ENCODE peak calls at places on chromosomes 3 and 15, in four cellular contexts. One of them, this sample, is unnamed.

GRCh38 chr15:75130597-75131268 is 70.9 kb upstream of the C15orf39 start:
- DNase-seq in esophagus muscularis mucosa: no peak
- DNase-seq in fibroblast of mammary gland: no peak
- DNase-seq in SJSA1: no peak
- DNase-seq in this sample: no peak

GRCh38 chr3:126990024-126990700 is 7.2 kb downstream of the PLXNA1 start:
- DNase-seq in SJSA1: no peak
- DNase-seq in fibroblast of mammary gland: no peak
- DNase-seq in esophagus muscularis mucosa: no peak
- DNase-seq in this sample: no peak

GRCh38 chr3:186640473-186640818 is 247 bp downstream of the FETUB start:
- DNase-seq in SJSA1: peak; percentile 2
- DNase-seq in fibroblast of mammary gland: peak; percentile 39
- DNase-seq in esophagus muscularis mucosa: no peak
- DNase-seq in this sample: no peak

GRCh38 chr3:193929373-193929772 is 206.6 kb upstream of the HES1 start:
- DNase-seq in esophagus muscularis mucosa: no peak
- DNase-seq in SJSA1: no peak
- DNase-seq in fibroblast of mammary gland: no peak
- DNase-seq in this sample: no peak

GRCh38 chr3:135329479-135329878 is 534.4 kb downstream of the EPHB1 start:
- DNase-seq in esophagus muscularis mucosa: peak; percentile 81
- DNase-seq in SJSA1: no peak
- DNase-seq in fibroblast of mammary gland: no peak
- DNase-seq in this sample: no peak

GRCh38 chr3:170154569-170155143 is 26.9 kb downstream of the PHC3 start:
- DNase-seq in fibroblast of mammary gland: no peak
- DNase-seq in esophagus muscularis mucosa: no peak
- DNase-seq in SJSA1: no peak
- DNase-seq in this sample: no peak

GRCh38 chr3:129690406-129690805 is 83.9 kb upstream of the PLXND1 start:
- DNase-seq in fibroblast of mammary gland: peak; percentile 78
- DNase-seq in esophagus muscularis mucosa: no peak
- DNase-seq in SJSA1: peak; percentile 31
- DNase-seq in this sample: peak; percentile 71

GRCh38 chr15:99139276-99139675 is 34.4 kb downstream of the SYNM start:
- DNase-seq in fibroblast of mammary gland: no peak
- DNase-seq in SJSA1: no peak
- DNase-seq in esophagus muscularis mucosa: no peak
- DNase-seq in this sample: no peak

GRCh38 chr15:76217029-76217866 is 94.0 kb downstream of the ETFA start:
- DNase-seq in SJSA1: peak; percentile 53
- DNase-seq in esophagus muscularis mucosa: peak; percentile 60
- DNase-seq in fibroblast of mammary gland: peak; percentile 30
- DNase-seq in this sample: peak; percentile 29

GRCh38 chr3:106936337-106936736 is 440.9 kb upstream of the CCDC54 start:
- DNase-seq in esophagus muscularis mucosa: no peak
- DNase-seq in SJSA1: no peak
- DNase-seq in fibroblast of mammary gland: no peak
- DNase-seq in this sample: no peak

GRCh38 chr15:95760508-95760907 is 570.0 kb upstream of the NR2F2 start:
- DNase-seq in esophagus muscularis mucosa: no peak
- DNase-seq in fibroblast of mammary gland: peak; percentile 21
- DNase-seq in SJSA1: peak; percentile 1
- DNase-seq in this sample: peak; percentile 69

GRCh38 chr3:195583831-195584542 is at the start of gene APOD:
- DNase-seq in fibroblast of mammary gland: peak; percentile 75
- DNase-seq in SJSA1: no peak
- DNase-seq in esophagus muscularis mucosa: no peak
- DNase-seq in this sample: peak; percentile 77

GRCh38 chr3:74801924-74802323 is 187.5 kb upstream of the CNTN3 start:
- DNase-seq in SJSA1: no peak
- DNase-seq in fibroblast of mammary gland: no peak
- DNase-seq in esophagus muscularis mucosa: no peak
- DNase-seq in this sample: no peak

GRCh38 chr15:66617137-66618090 is 51.6 kb upstream of the LCTL start:
- DNase-seq in esophagus muscularis mucosa: no peak
- DNase-seq in fibroblast of mammary gland: peak; percentile 59
- DNase-seq in SJSA1: peak; percentile 89
- DNase-seq in this sample: peak; percentile 71

GRCh38 chr15:31346367-31347066 is 19.9 kb downstream of the KLF13 start:
- DNase-seq in fibroblast of mammary gland: no peak
- DNase-seq in SJSA1: peak; percentile 88
- DNase-seq in esophagus muscularis mucosa: no peak
- DNase-seq in this sample: no peak

GRCh38 chr15:31343831-31344230 is 17.2 kb downstream of the KLF13 start:
- DNase-seq in SJSA1: no peak
- DNase-seq in fibroblast of mammary gland: no peak
- DNase-seq in esophagus muscularis mucosa: no peak
- DNase-seq in this sample: no peak

GRCh38 chr15:31345606-31346366 is 19.2 kb downstream of the KLF13 start:
- DNase-seq in fibroblast of mammary gland: no peak
- DNase-seq in esophagus muscularis mucosa: no peak
- DNase-seq in SJSA1: peak; percentile 42
- DNase-seq in this sample: no peak

GRCh38 chr15:31344266-31344665 is 17.6 kb downstream of the KLF13 start:
- DNase-seq in esophagus muscularis mucosa: no peak
- DNase-seq in SJSA1: no peak
- DNase-seq in fibroblast of mammary gland: no peak
- DNase-seq in this sample: no peak

GRCh38 chr15:31344824-31345605 is 18.4 kb downstream of the KLF13 start:
- DNase-seq in fibroblast of mammary gland: no peak
- DNase-seq in SJSA1: peak; percentile 40
- DNase-seq in esophagus muscularis mucosa: no peak
- DNase-seq in this sample: no peak
- H3K4me3 ChIP-seq in fibroblast of mammary gland: no peak overlapping the region
- H3K4me3 ChIP-seq in SJSA1: peak overlapping the region; percentile 30
- H3K4me3 ChIP-seq in esophagus muscularis mucosa: peak overlapping the region; percentile 30
- H3K4me3 ChIP-seq in this sample: no peak overlapping the region

GRCh38 chr3:46931631-46932441 is 44.7 kb downstream of the CCDC12 start:
- DNase-seq in esophagus muscularis mucosa: no peak
- DNase-seq in SJSA1: no peak
- DNase-seq in fibroblast of mammary gland: peak; percentile 40
- DNase-seq in this sample: peak; percentile 95
- H3K4me3 ChIP-seq in esophagus muscularis mucosa: no peak overlapping the region
- H3K4me3 ChIP-seq in SJSA1: no peak overlapping the region
- H3K4me3 ChIP-seq in fibroblast of mammary gland: no peak overlapping the region
- H3K4me3 ChIP-seq in this sample: no peak overlapping the region

DNA sequence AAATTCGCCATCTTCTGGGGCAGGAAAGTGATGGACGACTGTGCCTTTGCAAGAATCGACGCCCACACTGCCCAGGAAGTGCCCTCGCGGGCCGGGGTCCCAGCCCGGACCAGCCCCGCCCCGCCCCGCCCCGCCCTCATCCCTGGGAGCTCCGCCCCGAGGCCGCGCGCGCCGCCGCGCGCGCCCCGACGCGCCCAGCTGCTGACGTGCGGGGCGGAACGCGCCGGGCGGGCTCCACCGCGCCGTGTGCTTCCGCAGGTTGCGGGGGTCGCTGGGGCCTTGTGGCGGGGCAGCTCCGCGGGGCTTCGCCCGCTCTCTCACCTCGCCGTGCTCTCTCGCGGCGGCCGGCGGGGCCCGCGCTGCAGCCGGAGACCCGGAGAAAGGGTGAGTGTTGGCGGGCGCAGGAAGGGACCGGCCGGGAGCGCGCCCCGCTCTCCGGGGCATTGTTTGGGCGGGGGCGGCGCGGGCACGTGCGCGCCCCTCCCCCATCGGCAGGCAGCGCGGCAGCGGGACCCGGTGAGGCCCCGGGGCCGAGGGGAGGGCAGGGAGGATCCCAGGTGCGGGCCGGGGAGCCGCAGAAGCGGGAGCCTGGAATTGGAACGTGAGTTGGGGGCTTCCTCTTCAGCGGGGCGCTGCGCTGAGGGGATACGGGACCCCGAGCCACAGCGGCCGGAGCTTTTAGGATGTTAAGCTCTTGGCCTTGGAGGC is at the start of gene YEATS2:
- DNase-seq in esophagus muscularis mucosa: no peak
- DNase-seq in fibroblast of mammary gland: peak; percentile 58
- DNase-seq in SJSA1: peak; percentile 71
- DNase-seq in this sample: peak; percentile 52
- H3K4me3 ChIP-seq in esophagus muscularis mucosa: peak within 1 kb of the TSS; percentile 100
- H3K4me3 ChIP-seq in fibroblast of mammary gland: peak within 1 kb of the TSS; percentile 97
- H3K4me3 ChIP-seq in SJSA1: peak within 1 kb of the TSS; percentile 100
- H3K4me3 ChIP-seq in this sample: peak within 1 kb of the TSS; percentile 95

DNA sequence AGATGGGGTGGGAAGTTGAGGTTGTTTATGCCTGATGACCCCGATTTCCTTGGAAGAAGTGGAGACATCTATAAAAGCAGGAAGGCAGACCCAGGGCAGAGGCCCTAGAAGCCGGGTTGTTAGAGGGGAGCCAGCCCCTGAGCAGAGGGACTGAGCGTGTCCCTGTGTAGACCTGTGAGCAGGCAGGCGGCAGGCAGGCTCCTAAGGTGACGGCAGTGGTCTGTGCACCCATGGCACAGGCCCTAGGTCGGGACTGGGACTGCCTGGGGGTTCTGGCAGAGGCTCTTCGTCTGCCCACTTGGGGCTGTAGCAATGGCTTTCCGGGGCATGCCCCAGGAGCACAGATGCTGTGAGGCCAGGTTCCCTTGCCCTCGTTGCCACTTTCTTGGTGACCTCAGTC is 9.9 kb downstream of the SEMA4B start:
- DNase-seq in esophagus muscularis mucosa: no peak
- DNase-seq in fibroblast of mammary gland: no peak
- DNase-seq in SJSA1: no peak
- DNase-seq in this sample: no peak
- H3K4me3 ChIP-seq in esophagus muscularis mucosa: no peak overlapping the region
- H3K4me3 ChIP-seq in fibroblast of mammary gland: no peak overlapping the region
- H3K4me3 ChIP-seq in SJSA1: no peak overlapping the region
- H3K4me3 ChIP-seq in this sample: no peak overlapping the region

GRCh38 chr3:105867690-105868449 is 942 bp downstream of the CBLB start:
- DNase-seq in SJSA1: peak; percentile 28
- DNase-seq in esophagus muscularis mucosa: no peak
- DNase-seq in fibroblast of mammary gland: peak; percentile 35
- DNase-seq in this sample: peak; percentile 45

GRCh38 chr3:105865016-105865623 is 3.7 kb downstream of the CBLB start:
- DNase-seq in esophagus muscularis mucosa: no peak
- DNase-seq in SJSA1: no peak
- DNase-seq in fibroblast of mammary gland: no peak
- DNase-seq in this sample: peak; percentile 36

GRCh38 chr3:105865867-105866350 is 2.9 kb downstream of the CBLB start:
- DNase-seq in SJSA1: no peak
- DNase-seq in esophagus muscularis mucosa: no peak
- DNase-seq in fibroblast of mammary gland: no peak
- DNase-seq in this sample: no peak

GRCh38 chr3:105868450-105868744 is 415 bp downstream of the CBLB start:
- DNase-seq in esophagus muscularis mucosa: peak; percentile 93
- DNase-seq in SJSA1: no peak
- DNase-seq in fibroblast of mammary gland: peak; percentile 41
- DNase-seq in this sample: peak; percentile 57

GRCh38 chr3:105866656-105867653 is 1.9 kb downstream of the CBLB start:
- DNase-seq in fibroblast of mammary gland: peak; percentile 73
- DNase-seq in SJSA1: peak; percentile 9
- DNase-seq in esophagus muscularis mucosa: no peak
- DNase-seq in this sample: peak; percentile 56
- H3K4me3 ChIP-seq in fibroblast of mammary gland: peak overlapping the region; percentile 94
- H3K4me3 ChIP-seq in SJSA1: peak overlapping the region; percentile 78
- H3K4me3 ChIP-seq in esophagus muscularis mucosa: peak overlapping the region; percentile 77
- H3K4me3 ChIP-seq in this sample: peak overlapping the region; percentile 73

DNA sequence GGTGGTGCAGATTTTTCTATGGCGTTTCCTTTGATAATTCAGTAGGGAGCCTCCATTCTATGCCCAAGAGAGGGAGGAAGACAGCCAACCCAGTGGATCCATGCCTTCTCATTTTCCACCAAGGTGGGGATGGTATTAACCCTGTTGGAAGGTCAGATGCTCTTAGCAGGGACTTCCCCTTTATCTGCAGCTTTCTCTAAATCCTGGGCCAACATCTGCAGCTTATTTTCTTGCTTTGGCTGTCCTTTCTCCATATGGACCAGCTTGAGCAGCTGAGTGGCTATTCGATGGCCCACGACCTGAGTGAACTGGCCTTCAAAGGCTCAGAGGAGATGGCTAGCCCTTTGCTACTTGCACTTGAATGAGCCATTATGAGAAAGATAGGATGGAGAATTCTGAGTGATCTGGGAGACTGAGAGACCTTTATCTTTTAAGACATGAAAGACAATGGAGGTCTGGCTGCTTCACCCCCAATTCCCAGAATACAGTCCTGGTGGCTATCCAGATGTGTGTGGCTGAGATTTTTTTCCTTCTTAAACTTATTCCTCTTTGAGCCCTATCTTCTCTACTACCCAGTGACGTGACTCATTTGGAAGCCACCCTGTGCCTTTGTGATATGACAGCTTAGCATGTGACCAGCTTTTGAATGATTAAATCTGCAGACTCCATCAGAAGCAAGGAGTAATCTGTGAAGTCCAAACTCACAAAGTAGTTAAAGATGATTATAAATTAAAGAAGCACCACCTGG is 39.6 kb upstream of the TRAK1 start:
- DNase-seq in fibroblast of mammary gland: peak; percentile 49
- DNase-seq in SJSA1: no peak
- DNase-seq in esophagus muscularis mucosa: no peak
- DNase-seq in this sample: no peak
- H3K4me3 ChIP-seq in fibroblast of mammary gland: no peak overlapping the region
- H3K4me3 ChIP-seq in SJSA1: no peak overlapping the region
- H3K4me3 ChIP-seq in esophagus muscularis mucosa: no peak overlapping the region
- H3K4me3 ChIP-seq in this sample: no peak overlapping the region

DNA sequence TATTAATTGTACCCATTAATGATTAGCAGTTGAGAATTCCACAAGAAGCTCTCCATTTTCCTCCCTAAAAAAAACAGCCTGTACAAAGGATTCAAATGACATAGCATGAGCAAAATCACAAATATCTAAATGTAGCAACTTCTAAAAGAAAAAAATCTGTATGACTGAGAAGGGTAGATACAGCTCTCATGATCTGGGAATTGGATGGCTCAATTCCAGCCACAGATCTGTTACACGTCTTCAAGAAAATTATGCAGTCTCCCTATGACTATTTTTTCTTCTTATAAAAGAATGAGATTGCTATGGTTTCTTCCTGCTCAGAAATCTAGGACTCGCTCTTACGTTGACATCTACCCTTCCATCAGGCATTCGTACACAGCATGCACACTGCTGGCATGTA is 71.5 kb downstream of the PLCH1 start:
- DNase-seq in SJSA1: no peak
- DNase-seq in esophagus muscularis mucosa: no peak
- DNase-seq in fibroblast of mammary gland: peak; percentile 25
- DNase-seq in this sample: no peak
- H3K4me3 ChIP-seq in SJSA1: no peak overlapping the region
- H3K4me3 ChIP-seq in esophagus muscularis mucosa: no peak overlapping the region
- H3K4me3 ChIP-seq in fibroblast of mammary gland: no peak overlapping the region
- H3K4me3 ChIP-seq in this sample: no peak overlapping the region